ENCODE peak calls at places on chromosomes 4 and X, in ten cellular contexts. B is suprapubic skin, R is right lobe of liver, A is ovary, K is gastrocnemius medialis, U is lower leg skin, G is GM12891, N is stomach, H is tibial nerve, F is A549. Q is an unnamed sample.

GRCh38 chr4:69075061-69075792 is 21.0 kb upstream of the UGT2B7 start:
- DNase-seq in B (no peak), R (no peak), A (no peak), K (no peak), U (no peak), G (no peak), N (no peak), H (no peak), F (no peak), Q (no peak)

GRCh38 chrX:21986596-21986995 is 45.5 kb upstream of the PHEX start:
- DNase-seq in B (no peak), R (no peak), A (no peak), K (no peak), U (no peak), G (no peak), N (no peak), H (no peak), F (no peak), Q (no peak)

GRCh38 chrX:150119323-150119722 is 181.0 kb upstream of the EOLA2 start:
- DNase-seq in B (no peak), R (no peak), A (no peak), K (no peak), U (no peak), G (no peak), N (no peak), H (no peak), F (no peak), Q (no peak)

GRCh38 chrX:104310084-104310483 is 55.4 kb upstream of the ESX1 start:
- DNase-seq in B (no peak), R (no peak), A (no peak), K (no peak), U (no peak), G (no peak), N (no peak), H (no peak), F (no peak), Q (no peak)

GRCh38 chr4:28225005-28225404 is 1364.4 kb downstream of the STIM2 start:
- DNase-seq in B (no peak), R (no peak), A (no peak), K (no peak), U (no peak), G (no peak), N (no peak), H (no peak), F (peak; percentile 3), Q (no peak)

GRCh38 chr4:139633661-139634060 is 32.0 kb upstream of the MGST2 start:
- DNase-seq in B (no peak), R (no peak), A (no peak), K (no peak), U (no peak), G (no peak), N (peak; percentile 41), H (peak; percentile 18), F (peak; percentile 17), Q (no peak)

GRCh38 chr4:22090655-22091350 is 142.2 kb upstream of the KCNIP4 start:
- DNase-seq in B (no peak), R (no peak), A (no peak), K (no peak), U (no peak), G (no peak), N (no peak), H (no peak), F (no peak), Q (no peak)

GRCh38 chr4:39626261-39626660 is 12.4 kb downstream of the SMIM14 start:
- DNase-seq in B (no peak), R (no peak), A (no peak), K (no peak), U (no peak), G (no peak), N (no peak), H (no peak), F (no peak), Q (no peak)

GRCh38 chr4:98861100-98861499 is 67.8 kb downstream of the EIF4E start:
- DNase-seq in B (no peak), R (no peak), A (no peak), K (no peak), U (no peak), G (no peak), N (no peak), H (no peak), F (no peak), Q (peak; percentile 76)

GRCh38 chr4:162011039-162011438 is 152.8 kb downstream of the FSTL5 start:
- DNase-seq in B (no peak), R (no peak), A (no peak), K (no peak), U (no peak), G (no peak), N (no peak), H (no peak), F (no peak), Q (no peak)

DNA sequence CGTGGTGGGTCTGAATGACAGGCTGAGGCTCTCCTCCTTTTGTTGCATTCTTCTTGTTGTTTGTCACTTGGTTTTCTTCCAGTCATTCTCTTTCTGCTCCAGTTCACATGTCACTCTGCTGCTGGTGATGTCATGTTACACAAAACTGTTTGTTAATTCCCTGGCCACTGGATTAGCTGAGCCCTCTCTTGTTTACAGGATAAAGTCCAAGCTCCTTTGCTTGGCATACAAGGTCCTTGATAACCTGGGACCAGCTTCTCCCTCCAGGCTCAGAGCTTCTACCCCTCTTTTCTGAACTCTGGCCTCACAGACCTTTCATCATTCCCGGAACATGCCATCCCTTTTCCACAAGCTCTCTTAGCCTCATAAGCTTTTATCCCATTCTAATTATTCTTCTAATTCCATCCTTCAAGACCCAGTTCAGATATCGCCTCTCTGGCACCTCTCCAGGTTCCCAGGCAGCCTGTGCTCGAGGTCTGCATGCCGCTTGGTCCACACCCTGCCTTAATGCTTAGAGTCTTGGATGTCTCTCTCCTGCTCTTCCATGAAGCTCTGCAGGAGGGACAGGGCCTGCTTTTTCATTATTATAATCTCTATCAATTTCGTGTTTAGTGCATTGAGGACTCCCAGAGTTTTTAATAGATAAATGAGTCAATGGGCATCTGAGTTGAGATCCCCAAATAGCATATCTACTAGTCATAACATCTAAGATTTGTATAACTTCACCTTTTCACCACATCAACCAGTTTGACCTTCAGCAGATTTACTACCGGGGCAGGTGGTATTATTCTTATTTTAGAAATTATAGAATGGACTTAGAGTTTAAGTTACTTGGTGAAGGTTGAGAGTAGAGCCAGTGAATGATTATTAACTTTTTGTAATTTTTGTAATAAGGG is 98.7 kb downstream of the TMEM131L start:
- DNase-seq in B (no peak), R (peak; percentile 58), A (no peak), K (peak; percentile 45), U (no peak), G (no peak), N (peak; percentile 50), H (no peak), F (no peak), Q (peak; percentile 18)
- TF ChIP-seq POLR2A in B (no peak), R (no peak), A (no peak), K (peak; percentile 25), U (no peak), G (no peak), N (no peak), H (no peak), F (no peak), Q (no peak)

DNA sequence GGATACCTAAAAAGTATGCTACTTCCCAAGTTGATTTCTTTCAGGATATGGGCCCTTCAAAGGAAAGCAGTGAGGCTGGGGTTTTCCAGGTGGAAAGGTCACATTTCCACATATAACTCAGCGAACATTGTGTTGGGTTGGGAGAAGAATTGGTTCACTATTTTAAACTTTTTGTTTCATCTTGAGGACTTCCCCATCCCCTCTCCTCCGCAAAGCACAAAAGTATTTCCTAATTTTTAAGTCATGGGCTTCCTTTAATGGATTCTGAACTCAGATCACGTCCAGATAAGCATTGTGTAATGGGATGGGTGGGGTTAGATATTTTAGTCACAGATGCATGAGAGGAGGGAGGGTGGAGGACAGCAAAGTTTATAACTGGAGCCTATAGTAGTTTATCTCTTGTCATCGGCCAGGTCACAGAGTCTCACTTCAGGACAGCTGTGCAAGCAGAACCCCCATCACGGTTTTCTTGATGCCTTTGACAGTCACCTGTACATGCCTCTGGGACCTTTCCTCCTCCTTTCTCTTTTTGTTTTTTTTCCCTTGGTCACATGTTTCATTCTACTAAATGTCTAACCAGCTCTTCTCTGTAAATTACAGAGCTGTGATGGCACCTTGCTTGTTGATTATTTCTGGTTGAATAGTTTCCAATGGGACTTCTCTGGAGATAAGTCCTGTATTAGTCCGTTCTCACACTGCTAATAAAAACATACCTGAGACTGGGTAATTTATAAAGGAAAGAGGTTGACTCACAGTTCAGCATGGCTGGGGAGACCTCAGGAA is 115.4 kb downstream of the PTTG2 start:
- DNase-seq in B (no peak), R (no peak), A (no peak), K (no peak), U (no peak), G (no peak), N (no peak), H (peak; percentile 60), F (no peak), Q (peak; percentile 47)
- TF ChIP-seq POLR2A in B (no peak), R (no peak), A (no peak), K (no peak), U (no peak), G (no peak), N (no peak), H (no peak), F (no peak), Q (no peak)

DNA sequence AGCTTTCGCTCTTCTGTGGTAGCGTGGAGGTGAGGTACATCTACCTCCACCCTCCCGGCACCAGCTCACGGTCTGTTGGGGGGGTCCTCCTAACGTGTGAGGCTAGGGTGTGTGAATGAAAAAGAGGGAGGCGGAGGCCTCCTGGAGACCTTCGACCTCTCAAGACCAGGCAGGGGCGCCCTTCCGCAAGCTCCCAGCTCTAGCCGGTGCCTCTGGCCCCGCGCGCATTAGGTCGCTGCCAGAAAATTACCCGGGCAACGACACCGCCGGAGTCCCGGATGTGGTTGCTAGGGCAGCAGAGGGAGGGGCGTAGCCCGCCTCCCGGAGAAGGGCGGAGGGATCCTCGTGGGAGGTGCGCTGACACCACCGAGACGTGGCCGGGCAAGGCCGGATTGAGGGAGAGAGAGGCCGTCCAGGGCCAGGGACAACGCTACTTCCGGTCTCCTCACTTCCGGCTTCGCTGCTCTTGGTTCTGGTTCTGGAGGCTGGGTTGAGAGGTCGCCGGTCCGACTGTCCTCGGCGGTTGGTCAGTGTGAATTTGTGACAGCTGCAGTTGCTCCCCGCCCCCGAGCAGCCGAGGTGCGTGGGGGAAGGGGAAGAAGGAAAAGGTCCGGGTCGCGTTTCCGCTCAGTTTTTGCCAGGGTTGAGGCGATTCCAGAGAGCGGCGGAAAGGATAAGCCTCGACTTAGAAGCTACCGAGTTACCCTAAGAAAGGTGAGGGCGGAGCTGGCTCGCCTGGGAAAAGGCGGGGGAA is at the start of the genes ARFIP1 and TIGD4:
- DNase-seq in B (peak; percentile 98), R (peak; percentile 99), A (peak; percentile 99), K (peak; percentile 97), U (peak; percentile 99), G (peak; percentile 78), N (peak; percentile 98), H (peak; percentile 93), F (peak; percentile 81), Q (peak; percentile 98)
- TF ChIP-seq POLR2A in B (no peak), R (peak; percentile 49), A (peak; percentile 23), K (peak; percentile 49), U (no peak), G (no peak), N (no peak), H (peak; percentile 10), F (peak; percentile 42), Q (peak; percentile 80)

DNA sequence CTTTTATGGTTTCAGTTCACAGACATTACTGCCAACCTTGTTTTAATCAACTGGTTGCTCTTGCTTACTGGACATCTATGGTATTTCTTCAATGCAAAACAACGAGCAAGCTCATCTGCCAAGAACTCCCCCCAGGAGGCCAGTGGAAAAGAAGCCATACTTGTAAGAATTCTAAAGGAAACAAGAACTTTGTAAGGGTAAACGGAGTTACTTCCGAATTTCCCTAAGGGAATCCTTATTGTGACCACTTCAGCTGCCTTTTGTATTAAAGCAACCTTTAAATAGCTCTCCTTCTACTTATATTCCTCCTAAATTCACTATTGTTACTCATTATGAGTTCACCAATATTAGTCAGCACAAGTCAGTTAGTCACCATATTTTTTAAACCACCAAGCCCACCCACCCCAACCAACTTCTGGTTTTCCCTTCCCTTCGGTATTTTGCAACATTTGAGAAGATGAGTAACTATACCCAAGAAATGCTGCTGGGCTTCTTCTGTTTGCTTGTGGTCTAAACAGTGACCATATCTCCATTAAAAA is 602.8 kb upstream of the DIPK2B start:
- DNase-seq in B (no peak), R (no peak), A (no peak), K (no peak), U (no peak), G (no peak), N (no peak), H (no peak), F (no peak), Q (no peak)
- TF ChIP-seq POLR2A in B (no peak), R (no peak), A (no peak), K (no peak), U (no peak), G (no peak), N (no peak), H (no peak), F (no peak), Q (no peak)